ENCODE peak calls at places on chromosomes 11 and 22, in ten cellular contexts. Y, J, Q, I, M, G, E, O, B and H are unnamed samples.

GRCh38 chr11:9302448-9302847 is 11.9 kb downstream of the TMEM41B start:
- DNase-seq in I (no peak), Q (no peak), O (no peak), B (no peak), J (no peak), E (no peak), Y (no peak), M (no peak), G (no peak), H (no peak)

GRCh38 chr11:72724851-72725730 is 27.1 kb downstream of the ARAP1 start:
- DNase-seq in M (peak), E (peak), Q (peak), O (peak), J (peak), Y (peak), B (peak), G (no peak), I (peak), H (peak)

GRCh38 chr22:49972163-49973017 is 11.8 kb downstream of the PIM3 start:
- DNase-seq in O (no peak), I (peak), Y (no peak), B (no peak), Q (no peak), G (peak), J (no peak), E (peak), M (no peak), H (peak)

GRCh38 chr22:24165673-24166072 is 15.6 kb upstream of the SUSD2 start:
- DNase-seq in O (no peak), J (peak), G (no peak), Y (no peak), E (no peak), B (no peak), M (no peak), I (no peak), Q (no peak), H (no peak)

GRCh38 chr11:131561486-131561885 is 191.1 kb downstream of the NTM start:
- DNase-seq in J (no peak), B (no peak), E (no peak), G (no peak), Y (no peak), I (no peak), M (no peak), Q (no peak), O (no peak), H (peak)

GRCh38 chr11:48063424-48063978 is 83.1 kb downstream of the PTPRJ start:
- DNase-seq in O (peak), Q (peak), B (peak), I (no peak), E (peak), M (peak), Y (peak), G (no peak), J (peak), H (no peak)

GRCh38 chr11:64753380-64754123 is 6.2 kb downstream of the PYGM start:
- DNase-seq in B (no peak), Y (no peak), O (no peak), G (no peak), Q (no peak), E (no peak), I (no peak), J (no peak), M (no peak), H (peak)

GRCh38 chr11:5596611-5597201 is at the start of gene TRIM6:
- DNase-seq in O (peak), Q (peak), E (peak), B (no peak), G (peak), Y (no peak), I (peak), J (peak), M (no peak), H (peak)

GRCh38 chr11:102268083-102268984 is 49.0 kb upstream of the BIRC3 start:
- DNase-seq in Y (no peak), G (peak), J (peak), I (peak), Q (peak), O (peak), M (no peak), B (no peak), E (peak), H (peak)

GRCh38 chr11:132134322-132134721 is 763.9 kb downstream of the NTM start:
- DNase-seq in M (no peak), B (no peak), Q (no peak), O (no peak), J (peak), Y (no peak), E (no peak), I (no peak), G (no peak), H (no peak)

GRCh38 chr11:31236052-31236652 is 133.4 kb downstream of the DCDC1 start:
- DNase-seq in I (no peak), J (peak), B (no peak), G (no peak), M (no peak), E (no peak), Q (no peak), O (no peak), Y (no peak), H (no peak)

GRCh38 chr22:17847360-17848078 is 73.2 kb upstream of the BID start:
- DNase-seq in J (no peak), O (no peak), Q (no peak), M (no peak), Y (no peak), E (no peak), G (no peak), B (no peak), I (no peak), H (no peak)

GRCh38 chr22:38755911-38756532 is at the start of gene SUN2:
- DNase-seq in Q (peak), J (peak), I (peak), O (peak), B (peak), E (peak), Y (no peak), M (no peak), G (peak), H (peak)

GRCh38 chr22:38758276-38758945 is 2.6 kb upstream of the SUN2 start:
- DNase-seq in I (no peak), Y (no peak), M (no peak), E (no peak), G (no peak), J (no peak), B (no peak), Q (no peak), O (no peak), H (no peak)

GRCh38 chr22:38757464-38757757 is 1.6 kb upstream of the SUN2 start:
- DNase-seq in Q (no peak), M (no peak), O (no peak), B (no peak), I (no peak), Y (no peak), J (no peak), E (no peak), G (no peak), H (no peak)

GRCh38 chr22:38755155-38755910 is 465 bp downstream of the SUN2 start:
- DNase-seq in B (no peak), I (peak), Q (peak), Y (no peak), E (peak), M (no peak), O (peak), J (peak), G (peak), H (peak)

DNA sequence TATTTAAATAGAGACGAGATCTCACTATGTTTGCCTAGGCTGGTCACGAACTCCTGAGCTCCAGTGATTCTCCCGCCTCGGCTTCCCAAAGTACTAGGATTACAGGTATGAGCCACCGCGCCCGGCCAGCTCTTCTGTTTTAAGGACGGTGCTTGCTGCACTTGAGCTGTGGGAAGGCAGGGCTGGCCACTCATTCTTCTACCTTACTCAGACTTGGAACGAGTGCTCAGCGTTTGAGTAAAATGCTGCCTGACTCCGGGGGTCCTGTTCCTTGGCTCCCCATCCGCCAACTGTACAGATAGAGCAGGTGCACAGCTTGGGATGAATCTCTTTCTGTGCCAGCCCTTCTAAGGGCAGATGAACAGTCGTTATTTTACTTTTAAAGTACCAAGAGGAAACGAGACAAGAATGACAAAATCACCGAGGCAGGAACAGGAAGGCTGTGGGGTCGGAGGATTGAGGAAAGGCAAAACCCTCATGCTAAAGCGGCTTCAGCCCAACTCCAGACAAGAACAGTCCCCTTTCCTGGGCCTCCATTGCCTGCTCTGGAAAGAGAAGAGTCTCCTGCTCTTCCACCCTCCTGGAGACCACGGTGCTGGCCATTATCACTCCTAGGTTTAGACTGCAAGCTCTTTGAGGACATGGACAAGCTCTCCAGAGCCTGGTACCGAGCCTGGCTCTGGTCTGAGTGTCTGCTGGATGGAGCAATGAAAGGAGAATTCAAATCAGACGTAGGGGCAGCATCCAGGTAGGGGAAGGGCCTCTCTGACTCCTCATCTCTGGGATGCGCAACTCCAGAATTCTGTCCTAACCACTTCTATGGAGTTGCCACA is 1.0 kb upstream of the SUN2 start:
- DNase-seq in B (no peak), O (no peak), I (no peak), J (no peak), G (no peak), M (no peak), E (no peak), Q (no peak), Y (no peak), H (no peak)
- H3K4me3 ChIP-seq in B (peak), O (peak), I (peak), J (peak), G (peak), M (peak), E (peak), Q (no peak), Y (peak), H (peak)

GRCh38 chr22:46376096-46376495 is 40.6 kb downstream of the TRMU start:
- DNase-seq in Q (no peak), I (no peak), M (no peak), O (no peak), G (no peak), J (no peak), Y (no peak), B (no peak), E (no peak), H (no peak)
- H3K4me3 ChIP-seq in Q (no peak), I (no peak), M (no peak), O (no peak), G (no peak), J (no peak), Y (no peak), B (no peak), E (no peak), H (no peak)

GRCh38 chr22:41215926-41216325 is 10.8 kb downstream of the L3MBTL2 start:
- DNase-seq in Y (no peak), B (no peak), G (no peak), O (no peak), Q (no peak), M (no peak), J (no peak), E (no peak), I (no peak), H (no peak)

GRCh38 chr22:41216984-41217383 is 11.9 kb downstream of the L3MBTL2 start:
- DNase-seq in I (no peak), G (no peak), Q (no peak), E (no peak), J (peak), O (no peak), Y (no peak), B (peak), M (no peak), H (peak)

GRCh38 chr22:41217553-41218157 is 12.5 kb downstream of the L3MBTL2 start:
- DNase-seq in Y (peak), B (peak), E (peak), Q (peak), J (peak), M (no peak), O (no peak), G (no peak), I (peak), H (peak)

GRCh38 chr22:41215409-41215808 is 10.3 kb downstream of the L3MBTL2 start:
- DNase-seq in O (no peak), M (no peak), Y (no peak), I (no peak), B (no peak), Q (no peak), G (no peak), E (no peak), J (no peak), H (no peak)
- H3K4me3 ChIP-seq in O (no peak), M (no peak), Y (no peak), I (no peak), B (no peak), Q (no peak), G (no peak), E (no peak), J (no peak), H (no peak)

DNA sequence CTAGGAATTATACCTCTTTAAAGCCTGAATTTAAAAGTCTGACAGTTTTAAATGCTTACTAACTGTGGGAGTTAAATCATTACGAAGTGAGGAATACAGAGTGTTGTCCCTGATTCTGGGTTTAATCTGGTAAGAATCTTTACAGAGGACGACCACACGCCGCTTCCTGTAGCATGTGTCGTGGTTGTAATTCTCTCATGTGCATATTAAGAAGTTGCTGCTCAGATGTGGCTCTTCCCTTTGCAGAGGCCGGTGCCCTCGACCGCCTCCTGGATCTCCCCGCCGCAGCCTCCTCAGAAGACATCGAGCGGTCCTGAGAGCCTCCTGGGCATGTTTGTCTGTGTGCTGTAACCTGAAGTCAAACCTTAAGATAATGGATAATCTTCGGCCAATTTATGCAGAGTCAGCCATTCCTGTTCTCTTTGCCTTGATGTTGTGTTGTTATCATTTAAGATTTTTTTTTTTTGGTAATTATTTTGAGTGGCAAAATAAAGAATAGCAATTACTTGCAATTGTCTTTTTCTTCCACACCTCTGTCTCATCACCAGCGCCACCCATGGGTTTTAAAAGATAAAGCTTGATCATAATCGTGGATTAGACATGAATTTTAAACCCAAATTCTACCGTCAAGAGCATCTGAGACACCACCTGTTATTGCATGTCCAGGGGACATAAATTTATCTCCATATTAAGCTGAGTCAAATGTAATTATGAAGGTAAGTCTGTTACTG is 6.5 kb downstream of the GAL start:
- DNase-seq in J (no peak), I (no peak), M (no peak), G (no peak), O (no peak), E (no peak), B (no peak), Y (no peak), Q (no peak), H (peak)
- H3K4me3 ChIP-seq in J (no peak), I (no peak), M (no peak), G (no peak), O (no peak), E (no peak), B (no peak), Y (no peak), Q (no peak), H (no peak)

GRCh38 chr22:26751217-26751616 is 93.8 kb downstream of the MIAT start:
- DNase-seq in I (no peak), B (no peak), J (no peak), E (peak), O (no peak), M (no peak), Q (peak), G (no peak), Y (no peak), H (peak)

GRCh38 chr22:26753125-26753862 is 95.9 kb downstream of the MIAT start:
- DNase-seq in Q (no peak), Y (no peak), J (no peak), I (no peak), M (no peak), O (no peak), E (no peak), B (no peak), G (no peak), H (peak)

GRCh38 chr22:26757496-26757895 is 100.1 kb downstream of the MIAT start:
- DNase-seq in E (no peak), O (no peak), Y (no peak), I (no peak), J (no peak), B (no peak), G (no peak), M (no peak), Q (no peak), H (no peak)

GRCh38 chr22:26762503-26763170 is 105.2 kb downstream of the MIAT start:
- DNase-seq in J (no peak), O (no peak), M (no peak), I (no peak), B (no peak), Q (no peak), G (no peak), E (no peak), Y (no peak), H (no peak)

GRCh38 chr22:26756675-26757293 is 99.4 kb downstream of the MIAT start:
- DNase-seq in Y (peak), B (no peak), Q (peak), E (peak), O (peak), I (peak), G (no peak), J (peak), M (no peak), H (peak)
- H3K4me3 ChIP-seq in Y (peak), B (peak), Q (no peak), E (peak), O (no peak), I (peak), G (peak), J (peak), M (no peak), H (peak)

DNA sequence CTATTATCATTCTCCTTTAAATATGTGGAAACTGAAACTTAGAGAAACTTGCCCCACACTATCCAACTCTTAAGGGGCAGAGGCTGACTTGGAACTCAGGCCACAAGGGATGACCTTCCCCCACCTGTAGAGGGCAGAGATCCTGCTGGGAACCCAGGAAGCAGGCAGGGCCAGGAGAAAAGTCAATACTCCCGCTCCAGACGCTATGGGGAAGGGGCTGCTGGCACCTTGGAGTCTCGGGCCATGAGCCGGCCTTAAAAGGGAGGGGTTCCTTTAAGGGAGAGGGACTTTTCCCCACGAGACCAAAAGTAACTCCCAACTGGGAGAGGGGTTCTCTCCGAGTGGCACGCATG is 620 bp upstream of the ANO5 start:
- DNase-seq in I (peak), O (peak), B (no peak), G (no peak), M (no peak), J (no peak), Q (peak), Y (no peak), E (peak), H (peak)
- H3K4me3 ChIP-seq in I (peak), O (peak), B (no peak), G (peak), M (no peak), J (no peak), Q (peak), Y (peak), E (peak), H (peak)

GRCh38 chr11:2929511-2929879 is 275 bp upstream of the PHLDA2 start:
- DNase-seq in I (no peak), Y (no peak), E (no peak), J (peak), O (no peak), G (no peak), B (no peak), Q (peak), M (no peak), H (no peak)

GRCh38 chr11:2929880-2930704 is 872 bp upstream of the PHLDA2 start:
- DNase-seq in B (peak), G (no peak), M (no peak), J (peak), E (no peak), Q (no peak), I (no peak), Y (no peak), O (no peak), H (peak)

GRCh38 chr11:2931416-2931746 is 2.2 kb upstream of the PHLDA2 start:
- DNase-seq in Q (no peak), J (no peak), O (no peak), M (no peak), Y (no peak), E (no peak), I (no peak), G (no peak), B (no peak), H (no peak)

GRCh38 chr11:2931771-2932738 is 2.8 kb upstream of the PHLDA2 start:
- DNase-seq in O (no peak), J (no peak), Y (no peak), E (no peak), I (no peak), Q (no peak), M (no peak), G (no peak), B (no peak), H (peak)

GRCh38 chr11:2930705-2931415 is 1.6 kb upstream of the PHLDA2 start:
- DNase-seq in Y (no peak), I (peak), G (no peak), B (no peak), M (no peak), O (peak), E (peak), Q (peak), J (peak), H (peak)
- H3K4me3 ChIP-seq in Y (peak), I (peak), G (peak), B (peak), M (peak), O (no peak), E (peak), Q (peak), J (peak), H (peak)